ENCODE peak calls at places on chromosomes 4 and X, in eight cellular contexts. I, J, O, F, L, V, R and Q are unnamed samples.

GRCh38 chr4:145887241-145887964 is 51.2 kb downstream of the ZNF827 start:
- DNase-seq in I (no peak), J (no peak), O (peak), F (peak), L (peak), V (no peak), R (no peak), Q (no peak)

GRCh38 chr4:149961876-149962597 is 116.2 kb upstream of the DCLK2 start:
- DNase-seq in I (no peak), J (no peak), O (peak), F (no peak), L (peak), V (no peak), R (no peak), Q (no peak)

GRCh38 chrX:110509778-110510510 is 151.3 kb downstream of the RTL9 start:
- DNase-seq in I (no peak), J (no peak), O (peak), F (no peak), L (no peak), V (no peak), R (no peak), Q (no peak)

GRCh38 chr4:39043697-39044363 is 11.6 kb upstream of the TMEM156 start:
- DNase-seq in I (no peak), J (no peak), O (no peak), F (no peak), L (peak), V (no peak), R (no peak), Q (no peak)

GRCh38 chr4:110449947-110450346 is 26.0 kb upstream of the ENPEP start:
- DNase-seq in I (no peak), J (no peak), O (no peak), F (no peak), L (no peak), V (no peak), R (no peak), Q (no peak)

GRCh38 chrX:135330709-135331108 is 21.4 kb downstream of the ETDC start:
- DNase-seq in I (no peak), J (no peak), O (no peak), F (no peak), L (no peak), V (no peak), R (no peak), Q (no peak)

GRCh38 chr4:184957451-184958115 is 60.7 kb upstream of the HELT start:
- DNase-seq in I (no peak), J (no peak), O (no peak), F (no peak), L (no peak), V (no peak), R (no peak), Q (no peak)

GRCh38 chrX:13367950-13368349 is 48.1 kb upstream of the ATXN3L start:
- DNase-seq in I (no peak), J (no peak), O (no peak), F (no peak), L (no peak), V (no peak), R (no peak), Q (no peak)

GRCh38 chr4:106583567-106583966 is 215.0 kb upstream of the GIMD1 start:
- DNase-seq in I (no peak), J (no peak), O (peak), F (peak), L (peak), V (no peak), R (no peak), Q (no peak)

GRCh38 chr4:107708225-107708624 is 11.8 kb downstream of the PAPSS1 start:
- DNase-seq in I (no peak), J (no peak), O (peak), F (no peak), L (no peak), V (no peak), R (no peak), Q (no peak)

GRCh38 chr4:176302283-176303275 is 17.2 kb upstream of the SPCS3 start:
- DNase-seq in I (no peak), J (no peak), O (peak), F (peak), L (peak), V (no peak), R (no peak), Q (no peak)

GRCh38 chr4:87442889-87443288 is 20.5 kb downstream of the NUDT9 start:
- DNase-seq in I (no peak), J (no peak), O (no peak), F (no peak), L (peak), V (no peak), R (no peak), Q (no peak)

GRCh38 chr4:87865288-87865687 is 32.5 kb downstream of the MEPE start:
- DNase-seq in I (no peak), J (no peak), O (no peak), F (no peak), L (no peak), V (no peak), R (no peak), Q (no peak)

GRCh38 chrX:113868716-113869115 is 715.2 kb upstream of the HTR2C start:
- DNase-seq in I (no peak), J (no peak), O (no peak), F (no peak), L (no peak), V (no peak), R (no peak), Q (no peak)

GRCh38 chrX:25144043-25144940 is 128.5 kb upstream of the ARX start:
- DNase-seq in I (peak), J (peak), O (peak), F (no peak), L (peak), V (peak), R (peak), Q (peak)

GRCh38 chrX:119468930-119469635 is 839 bp downstream of the SLC25A5 start:
- DNase-seq in I (peak), J (peak), O (peak), F (no peak), L (peak), V (peak), R (peak), Q (peak)

GRCh38 chr4:28373601-28374000 is 1513.0 kb downstream of the STIM2 start:
- DNase-seq in I (no peak), J (no peak), O (peak), F (peak), L (peak), V (no peak), R (no peak), Q (no peak)

GRCh38 chr4:37793562-37793961 is 32.9 kb upstream of the PGM2 start:
- DNase-seq in I (no peak), J (no peak), O (peak), F (no peak), L (peak), V (no peak), R (no peak), Q (no peak)

GRCh38 chr4:139884438-139884837 is 218.8 kb downstream of the MGST2 start:
- DNase-seq in I (no peak), J (peak), O (no peak), F (no peak), L (no peak), V (no peak), R (no peak), Q (no peak)

GRCh38 chrX:148620023-148620422 is 119.6 kb downstream of the AFF2 start:
- DNase-seq in I (no peak), J (no peak), O (no peak), F (no peak), L (no peak), V (no peak), R (no peak), Q (no peak)

GRCh38 chr4:82560853-82561744 is 689 bp downstream of the TMEM150C start:
- DNase-seq in I (no peak), J (no peak), O (no peak), F (no peak), L (no peak), V (no peak), R (no peak), Q (no peak)

GRCh38 chrX:33336783-33337182 is 125.4 kb upstream of the DMD start:
- DNase-seq in I (no peak), J (peak), O (peak), F (no peak), L (peak), V (no peak), R (no peak), Q (no peak)

GRCh38 chr4:111631157-111631999 is 513.9 kb upstream of the FAM241A start:
- DNase-seq in I (no peak), J (no peak), O (peak), F (no peak), L (peak), V (no peak), R (no peak), Q (no peak)

GRCh38 chr4:73661646-73662119 is 41.4 kb upstream of the RASSF6 start:
- DNase-seq in I (no peak), J (no peak), O (peak), F (peak), L (peak), V (no peak), R (no peak), Q (no peak)

GRCh38 chrX:77640702-77641101 is 145.3 kb downstream of the ATRX start:
- DNase-seq in I (no peak), J (no peak), O (no peak), F (no peak), L (no peak), V (no peak), R (no peak), Q (no peak)

GRCh38 chrX:88135735-88136134 is 611.3 kb upstream of the CPXCR1 start:
- DNase-seq in I (no peak), J (no peak), O (peak), F (no peak), L (no peak), V (no peak), R (no peak), Q (no peak)

GRCh38 chr4:111475001-111475400 is 670.3 kb upstream of the FAM241A start:
- DNase-seq in I (no peak), J (peak), O (peak), F (no peak), L (peak), V (no peak), R (no peak), Q (no peak)

GRCh38 chr4:80434238-80434637 is 98.7 kb downstream of the CFAP299 start:
- DNase-seq in I (no peak), J (no peak), O (peak), F (no peak), L (peak), V (no peak), R (no peak), Q (no peak)

GRCh38 chr4:7516773-7517144 is 82.0 kb upstream of the PSAPL1 start:
- DNase-seq in I (no peak), J (no peak), O (no peak), F (no peak), L (no peak), V (no peak), R (no peak), Q (no peak)

GRCh38 chr4:99868126-99868596 is 26.1 kb downstream of the LAMTOR3 start:
- DNase-seq in I (no peak), J (no peak), O (no peak), F (peak), L (peak), V (no peak), R (no peak), Q (no peak)

GRCh38 chr4:136392576-136392975 is 1139.7 kb downstream of the PCDH18 start:
- DNase-seq in I (no peak), J (no peak), O (peak), F (no peak), L (peak), V (no peak), R (no peak), Q (no peak)

GRCh38 chrX:119981286-119982070 is 37.9 kb upstream of the NKAP start:
- DNase-seq in I (no peak), J (peak), O (peak), F (no peak), L (peak), V (no peak), R (no peak), Q (no peak)

GRCh38 chr4:14478504-14478903 is 523.8 kb upstream of the CPEB2 start:
- DNase-seq in I (no peak), J (no peak), O (no peak), F (no peak), L (no peak), V (no peak), R (no peak), Q (no peak)

GRCh38 chr4:74830928-74831327 is 36.6 kb upstream of the BTC start:
- DNase-seq in I (no peak), J (no peak), O (no peak), F (no peak), L (no peak), V (no peak), R (no peak), Q (no peak)
- TF ChIP-seq CTCF in I (no peak), J (no peak), O (peak), F (peak), L (peak), V (no peak), R (no peak), Q (no peak)

GRCh38 chr4:77045490-77045889 is 30.3 kb downstream of the CCNI start:
- DNase-seq in I (no peak), J (no peak), O (peak), F (no peak), L (peak), V (no peak), R (no peak), Q (no peak)
- TF ChIP-seq CTCF in I (peak), J (peak), O (peak), F (peak), L (peak), V (no peak), R (no peak), Q (no peak)

GRCh38 chr4:69823481-69824186 is 36.3 kb downstream of the SULT1E1 start:
- DNase-seq in I (no peak), J (peak), O (peak), F (no peak), L (peak), V (peak), R (peak), Q (no peak)
- TF ChIP-seq CTCF in I (no peak), J (no peak), O (peak), F (peak), L (peak), V (peak), R (peak), Q (peak)

GRCh38 chr4:138522366-138522765 is 280.2 kb upstream of the SLC7A11 start:
- DNase-seq in I (no peak), J (no peak), O (peak), F (no peak), L (peak), V (no peak), R (no peak), Q (no peak)
- TF ChIP-seq CTCF in I (peak), J (no peak), O (peak), F (peak), L (peak), V (no peak), R (no peak), Q (no peak)

GRCh38 chr4:85509882-85510631 is 35.1 kb downstream of the ARHGAP24 start:
- DNase-seq in I (no peak), J (no peak), O (no peak), F (no peak), L (no peak), V (no peak), R (no peak), Q (no peak)
- TF ChIP-seq CTCF in I (no peak), J (no peak), O (no peak), F (no peak), L (no peak), V (no peak), R (no peak), Q (no peak)

DNA sequence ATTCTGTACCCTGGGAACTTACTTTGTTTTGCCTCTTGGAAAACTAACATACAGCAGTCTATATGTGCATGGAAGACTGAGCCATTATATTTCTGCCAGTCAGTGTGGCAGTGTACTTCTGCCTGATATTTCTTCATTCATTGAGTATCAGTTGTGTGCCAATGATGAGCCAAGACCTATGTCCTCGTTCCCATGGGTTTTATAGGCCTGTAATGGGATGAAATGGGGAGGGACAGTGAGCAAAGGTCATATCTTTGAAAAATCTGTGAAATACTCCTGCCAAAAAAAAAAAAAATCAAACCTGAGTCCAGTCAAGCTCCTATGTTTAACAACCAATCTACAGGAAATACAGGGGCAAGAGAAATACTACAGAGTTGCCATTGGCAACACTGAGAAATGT is 9.1 kb downstream of the NSD2 start:
- DNase-seq in I (no peak), J (no peak), O (no peak), F (no peak), L (no peak), V (no peak), R (no peak), Q (no peak)
- TF ChIP-seq CTCF in I (no peak), J (no peak), O (no peak), F (no peak), L (no peak), V (no peak), R (no peak), Q (no peak)

GRCh38 chr4:166432125-166432524 is 559.1 kb downstream of the TLL1 start:
- DNase-seq in I (no peak), J (no peak), O (peak), F (no peak), L (no peak), V (no peak), R (no peak), Q (no peak)
- TF ChIP-seq CTCF in I (no peak), J (no peak), O (no peak), F (no peak), L (no peak), V (no peak), R (no peak), Q (no peak)

GRCh38 chrX:71911023-71911730 is 532 bp downstream of the NHSL2 start:
- DNase-seq in I (no peak), J (peak), O (no peak), F (no peak), L (no peak), V (peak), R (no peak), Q (peak)
- TF ChIP-seq CTCF in I (peak), J (no peak), O (peak), F (peak), L (no peak), V (no peak), R (no peak), Q (peak)